ENCODE peak calls at places on chromosome 4, in six cellular contexts. H, L, B, Z, K and Y are unnamed samples.

GRCh38 chr4:125168531-125168930 is 146.2 kb upstream of the FAT4 start:
- DNase-seq in H (no peak), L (peak; percentile 51), B (no peak), Z (no peak), K (no peak), Y (no peak)

GRCh38 chr4:70313736-70314135 is 21.0 kb upstream of the CABS1 start:
- DNase-seq in H (no peak), L (no peak), B (no peak), Z (no peak), K (no peak), Y (no peak)

GRCh38 chr4:167787231-167787630 is 305.1 kb upstream of the ANXA10 start:
- DNase-seq in H (no peak), L (no peak), B (no peak), Z (no peak), K (no peak), Y (no peak)

GRCh38 chr4:159487284-159487747 is 384.4 kb downstream of the RAPGEF2 start:
- DNase-seq in H (peak; percentile 52), L (peak; percentile 76), B (peak; percentile 58), Z (peak; percentile 82), K (peak; percentile 62), Y (no peak)

GRCh38 chr4:67483868-67484602 is 61.3 kb downstream of the CENPC start:
- DNase-seq in H (no peak), L (peak; percentile 76), B (no peak), Z (peak; percentile 81), K (peak; percentile 28), Y (no peak)

GRCh38 chr4:77154761-77155499 is 2.1 kb upstream of the CCNG2 start:
- DNase-seq in H (no peak), L (no peak), B (no peak), Z (no peak), K (no peak), Y (no peak)

GRCh38 chr4:7326306-7326692 is 108.4 kb downstream of the PSAPL1 start:
- DNase-seq in H (no peak), L (no peak), B (no peak), Z (no peak), K (no peak), Y (no peak)

GRCh38 chr4:169236901-169237626 is 33.7 kb downstream of the SH3RF1 start:
- DNase-seq in H (no peak), L (no peak), B (no peak), Z (no peak), K (no peak), Y (no peak)

GRCh38 chr4:15400911-15401671 is 26.7 kb upstream of the C1QTNF7 start:
- DNase-seq in H (no peak), L (peak; percentile 90), B (peak; percentile 41), Z (peak; percentile 65), K (no peak), Y (no peak)

GRCh38 chr4:142812091-142812490 is 34.0 kb downstream of the INPP4B start:
- DNase-seq in H (no peak), L (no peak), B (no peak), Z (no peak), K (no peak), Y (no peak)

GRCh38 chr4:36165256-36166005 is 78.9 kb downstream of the ARAP2 start:
- DNase-seq in H (no peak), L (peak; percentile 36), B (no peak), Z (peak; percentile 39), K (no peak), Y (no peak)

GRCh38 chr4:46196086-46196485 is 72.2 kb upstream of the GABRG1 start:
- DNase-seq in H (no peak), L (no peak), B (no peak), Z (no peak), K (peak; percentile 23), Y (no peak)

GRCh38 chr4:38663021-38663800 is 788 bp upstream of the KLF3 start:
- DNase-seq in H (no peak), L (no peak), B (no peak), Z (peak; percentile 85), K (peak; percentile 65), Y (no peak)